ENCODE peak calls at places on chromosomes 7 and 10, in five cellular contexts. T, S, G, O and N are unnamed samples.
A peak's percentile ranks its signal among the peaks of the same experiment; 100 is the strongest.

GRCh38 chr10:125157473-125157865 is 2.9 kb downstream of the CTBP2 start:
- DNase-seq in T (no peak), S (no peak), G (no peak), O (no peak), N (no peak)

GRCh38 chr10:25288181-25288580 is 113.4 kb downstream of the GPR158 start:
- DNase-seq in T (no peak), S (no peak), G (no peak), O (peak; percentile 49), N (no peak)

GRCh38 chr7:70660154-70660818 is 471.7 kb upstream of the GALNT17 start:
- DNase-seq in T (no peak), S (no peak), G (no peak), O (no peak), N (peak; percentile 19)

GRCh38 chr7:116708861-116709260 is 36.9 kb downstream of the MET start:
- DNase-seq in T (no peak), S (no peak), G (no peak), O (no peak), N (no peak)

GRCh38 chr10:49369216-49370162 is 26.4 kb downstream of the DRGX start:
- DNase-seq in T (no peak), S (no peak), G (no peak), O (peak; percentile 76), N (no peak)

GRCh38 chr7:43652364-43652763 is 69.5 kb downstream of the STK17A start:
- DNase-seq in T (no peak), S (no peak), G (no peak), O (no peak), N (no peak)

GRCh38 chr7:43721193-43721806 is 8.0 kb downstream of the COA1 start:
- DNase-seq in T (peak; percentile 60), S (peak; percentile 29), G (no peak), O (peak; percentile 31), N (no peak)

GRCh38 chr7:112076309-112076708 is 129.9 kb downstream of the DOCK4 start:
- DNase-seq in T (no peak), S (no peak), G (no peak), O (no peak), N (no peak)

GRCh38 chr10:69716711-69717560 is 84.8 kb upstream of the COL13A1 start:
- DNase-seq in T (peak; percentile 89), S (peak; percentile 59), G (no peak), O (no peak), N (peak; percentile 70)

GRCh38 chr7:137655804-137656203 is 191.0 kb downstream of the DGKI start:
- DNase-seq in T (no peak), S (no peak), G (no peak), O (no peak), N (no peak)

GRCh38 chr7:30921951-30922401 is 10.3 kb downstream of the AQP1 start:
- DNase-seq in T (no peak), S (no peak), G (peak; percentile 13), O (no peak), N (peak; percentile 7)

GRCh38 chr10:119413738-119414611 is 128.5 kb downstream of the RGS10 start:
- DNase-seq in T (peak; percentile 19), S (no peak), G (peak; percentile 91), O (peak; percentile 52), N (no peak)

GRCh38 chr10:70930251-70931000 is 42.1 kb upstream of the PCBD1 start:
- DNase-seq in T (no peak), S (no peak), G (no peak), O (no peak), N (no peak)

GRCh38 chr10:12577610-12578009 is 228.3 kb downstream of the CAMK1D start:
- DNase-seq in T (no peak), S (no peak), G (no peak), O (no peak), N (no peak)

GRCh38 chr7:92777993-92778392 is 58.4 kb downstream of the CDK6 start:
- DNase-seq in T (no peak), S (no peak), G (no peak), O (no peak), N (no peak)

GRCh38 chr7:96949766-96950165 is 55.6 kb upstream of the DLX6 start:
- DNase-seq in T (no peak), S (peak; percentile 86), G (no peak), O (peak; percentile 52), N (no peak)

GRCh38 chr10:21532694-21533576 is 1.1 kb upstream of the MLLT10 start:
- DNase-seq in T (no peak), S (no peak), G (no peak), O (no peak), N (no peak)

GRCh38 chr7:26200113-26200443 is 468 bp downstream of the HNRNPA2B1 start:
- DNase-seq in T (peak; percentile 70), S (peak; percentile 62), G (peak; percentile 80), O (no peak), N (peak; percentile 70)

GRCh38 chr10:114068054-114068707 is 24.5 kb downstream of the ADRB1 start:
- DNase-seq in T (no peak), S (peak; percentile 81), G (no peak), O (no peak), N (no peak)

GRCh38 chr10:4656576-4657194 is 169.3 kb upstream of the AKR1E2 start:
- DNase-seq in T (peak; percentile 78), S (peak; percentile 52), G (peak; percentile 56), O (peak; percentile 25), N (peak; percentile 59)

GRCh38 chr7:146654048-146654447 is 537.4 kb downstream of the CNTNAP2 start:
- DNase-seq in T (no peak), S (no peak), G (no peak), O (no peak), N (no peak)

GRCh38 chr10:92180326-92180881 is 110.5 kb downstream of the CPEB3 start:
- DNase-seq in T (no peak), S (no peak), G (no peak), O (no peak), N (no peak)

GRCh38 chr10:65355141-65355680 is 1570.6 kb upstream of the LRRTM3 start:
- DNase-seq in T (no peak), S (no peak), G (no peak), O (no peak), N (no peak)

DNA sequence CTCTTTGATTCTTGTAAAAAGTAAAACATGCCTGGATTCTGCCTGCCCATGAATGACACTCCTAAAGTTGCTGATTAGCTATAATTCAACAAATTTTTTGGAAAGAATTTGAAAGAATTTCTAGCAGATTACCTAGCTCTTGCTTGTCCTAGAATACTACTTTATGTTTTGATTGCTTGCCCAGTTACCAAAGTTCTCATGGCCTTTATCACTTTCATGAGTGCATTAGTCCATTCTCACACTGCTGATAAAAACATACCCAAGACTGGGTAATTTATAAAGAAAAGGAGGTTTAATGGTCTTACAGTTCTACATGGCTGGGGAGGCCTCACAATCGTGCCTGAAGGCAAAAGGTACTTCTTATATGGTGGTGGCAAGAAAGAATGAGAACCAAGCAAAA is 1137.3 kb downstream of the SORCS1 start:
- DNase-seq in T (no peak), S (no peak), G (no peak), O (no peak), N (no peak)
- TF ChIP-seq CTCF in T (no peak), S (no peak), G (no peak), O (no peak), N (no peak)

GRCh38 chr10:34719336-34719735 is 95.8 kb downstream of the PARD3 start:
- DNase-seq in T (no peak), S (no peak), G (no peak), O (no peak), N (no peak)
- H3K4me3 ChIP-seq in T (no peak overlapping the region), S (no peak overlapping the region), G (no peak overlapping the region), O (no peak overlapping the region), N (no peak overlapping the region)

GRCh38 chr7:150989456-150989855 is 1.4 kb upstream of the NOS3 start:
- DNase-seq in T (no peak), S (no peak), G (no peak), O (no peak), N (no peak)

GRCh38 chr7:150988230-150989226 is 2.3 kb upstream of the NOS3 start:
- DNase-seq in T (peak; percentile 84), S (no peak), G (peak; percentile 72), O (no peak), N (peak; percentile 49)

GRCh38 chr7:150992833-150993302 is 2.1 kb downstream of the NOS3 start:
- DNase-seq in T (peak; percentile 80), S (no peak), G (no peak), O (no peak), N (no peak)

GRCh38 chr7:150992051-150992640 is 1.3 kb downstream of the NOS3 start:
- DNase-seq in T (no peak), S (no peak), G (no peak), O (no peak), N (no peak)

DNA sequence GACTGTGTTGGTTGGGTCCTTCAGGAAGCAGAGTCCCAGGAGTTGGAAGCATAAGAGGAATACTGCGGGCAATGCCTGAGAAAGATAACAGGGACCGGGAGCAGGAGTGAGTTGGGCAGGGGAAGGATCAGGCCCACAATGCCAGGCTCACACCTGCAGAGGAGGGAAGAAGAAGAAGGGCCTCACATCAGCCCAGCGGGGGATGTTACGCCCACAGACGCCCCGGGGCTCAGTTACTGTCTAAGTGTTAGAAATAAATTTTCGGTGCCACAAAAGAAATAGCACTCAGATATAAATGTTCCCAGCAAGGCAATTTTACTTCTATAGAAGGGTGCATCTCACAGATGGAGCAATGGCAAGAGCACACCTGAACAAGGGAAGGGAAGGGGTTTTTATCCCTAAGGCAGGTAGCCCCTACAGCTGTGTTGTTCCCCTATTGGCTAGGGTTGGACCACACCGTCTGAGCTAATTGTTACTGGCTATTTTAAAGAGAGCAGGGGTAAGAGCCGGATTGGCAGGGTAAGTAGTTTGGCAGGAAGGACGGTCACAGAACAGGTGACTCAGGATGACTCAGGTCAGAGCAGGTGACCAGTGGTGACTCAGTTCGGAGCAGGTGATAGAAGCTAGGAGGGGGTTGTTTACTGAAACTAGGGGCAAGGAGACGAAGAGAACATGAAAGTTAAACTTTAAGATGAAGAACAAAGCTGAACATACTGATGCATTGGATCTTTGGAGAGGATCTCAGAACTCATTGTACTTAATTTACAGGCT is at the start of gene NOS3:
- DNase-seq in T (no peak), S (no peak), G (no peak), O (no peak), N (no peak)
- H3K27ac ChIP-seq in T (no peak within 1 kb of the TSS), S (no peak within 1 kb of the TSS), G (no peak within 1 kb of the TSS), O (no peak within 1 kb of the TSS), N (no peak within 1 kb of the TSS)

GRCh38 chr7:24604640-24605039 is 31.4 kb downstream of the PALS2 start:
- DNase-seq in T (no peak), S (no peak), G (no peak), O (no peak), N (no peak)

GRCh38 chr7:24609570-24609969 is 36.3 kb downstream of the PALS2 start:
- DNase-seq in T (no peak), S (no peak), G (no peak), O (no peak), N (no peak)

GRCh38 chr7:24611130-24611529 is 37.9 kb downstream of the PALS2 start:
- DNase-seq in T (no peak), S (no peak), G (no peak), O (no peak), N (no peak)

GRCh38 chr7:24608504-24608903 is 35.3 kb downstream of the PALS2 start:
- DNase-seq in T (no peak), S (no peak), G (no peak), O (no peak), N (peak; percentile 17)

GRCh38 chr7:24609059-24609458 is 35.8 kb downstream of the PALS2 start:
- DNase-seq in T (no peak), S (no peak), G (no peak), O (peak; percentile 25), N (no peak)
- TF ChIP-seq CTCF in T (no peak), S (no peak), G (no peak), O (no peak), N (no peak)